ENCODE peak calls at places on chromosomes 2 and 18, in five cellular contexts. One of them, this sample, is unnamed.

GRCh38 chr2:62489162-62489561 is 16.8 kb downstream of the TMEM17 start:
- DNase-seq in psoas muscle: no peak
- DNase-seq in endodermal cell: no peak
- DNase-seq in spleen: no peak
- DNase-seq in osteoblast: peak; percentile 89
- DNase-seq in this sample: no peak

GRCh38 chr2:137168564-137168963 is 403.2 kb downstream of the THSD7B start:
- DNase-seq in psoas muscle: no peak
- DNase-seq in spleen: no peak
- DNase-seq in endodermal cell: no peak
- DNase-seq in osteoblast: no peak
- DNase-seq in this sample: no peak

GRCh38 chr2:203898697-203899096 is 31.1 kb downstream of the CTLA4 start:
- DNase-seq in spleen: no peak
- DNase-seq in endodermal cell: no peak
- DNase-seq in osteoblast: no peak
- DNase-seq in psoas muscle: no peak
- DNase-seq in this sample: no peak

GRCh38 chr2:236862961-236863728 is 222.5 kb upstream of the COPS8 start:
- DNase-seq in psoas muscle: no peak
- DNase-seq in osteoblast: peak; percentile 84
- DNase-seq in spleen: no peak
- DNase-seq in endodermal cell: no peak
- DNase-seq in this sample: no peak

GRCh38 chr2:161676902-161677496 is 52.8 kb downstream of the SLC4A10 start:
- DNase-seq in endodermal cell: peak; percentile 45
- DNase-seq in osteoblast: no peak
- DNase-seq in spleen: no peak
- DNase-seq in psoas muscle: no peak
- DNase-seq in this sample: no peak

GRCh38 chr2:70344195-70344594 is 42.3 kb upstream of the FAM136A start:
- DNase-seq in endodermal cell: no peak
- DNase-seq in osteoblast: peak; percentile 60
- DNase-seq in spleen: no peak
- DNase-seq in psoas muscle: no peak
- DNase-seq in this sample: no peak

GRCh38 chr2:226894752-226895151 is 58.9 kb downstream of the RHBDD1 start:
- DNase-seq in psoas muscle: no peak
- DNase-seq in osteoblast: no peak
- DNase-seq in spleen: no peak
- DNase-seq in endodermal cell: no peak
- DNase-seq in this sample: no peak

GRCh38 chr2:27446057-27446456 is 3.9 kb downstream of the KRTCAP3 start:
- DNase-seq in spleen: no peak
- DNase-seq in psoas muscle: no peak
- DNase-seq in osteoblast: peak; percentile 66
- DNase-seq in endodermal cell: no peak
- DNase-seq in this sample: peak; percentile 71

GRCh38 chr2:172572981-172573380 is 17.1 kb downstream of the PDK1 start:
- DNase-seq in osteoblast: no peak
- DNase-seq in spleen: no peak
- DNase-seq in endodermal cell: no peak
- DNase-seq in psoas muscle: no peak
- DNase-seq in this sample: no peak

GRCh38 chr2:239715606-239716005 is 309.5 kb downstream of the NDUFA10 start:
- DNase-seq in osteoblast: no peak
- DNase-seq in spleen: peak; percentile 54
- DNase-seq in psoas muscle: no peak
- DNase-seq in endodermal cell: peak; percentile 23
- DNase-seq in this sample: peak; percentile 48

DNA sequence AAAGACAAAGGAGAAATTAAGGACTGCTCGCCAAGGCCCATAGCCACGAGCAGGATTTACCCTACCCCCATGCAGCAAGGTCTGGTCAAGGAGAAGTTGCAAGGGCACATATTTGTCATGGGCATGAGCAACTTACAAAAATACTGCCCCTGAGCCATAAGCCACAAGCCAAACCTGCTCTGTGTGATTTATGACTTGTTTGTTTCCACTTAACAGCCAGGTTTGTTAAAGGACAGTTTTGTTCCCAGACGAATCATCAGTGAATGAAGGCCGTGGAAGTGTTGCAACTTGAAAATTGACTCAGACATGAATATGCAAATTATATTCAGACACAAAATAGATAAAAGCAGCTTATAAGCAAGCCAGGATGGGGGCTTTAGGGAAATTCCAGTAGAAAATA is 31.3 kb upstream of the EVA1A start:
- DNase-seq in endodermal cell: no peak
- DNase-seq in psoas muscle: no peak
- DNase-seq in osteoblast: peak; percentile 70
- DNase-seq in spleen: no peak
- DNase-seq in this sample: no peak
- H3K4me1 ChIP-seq in endodermal cell: no peaks in the 10 kb centered on the region
- H3K4me1 ChIP-seq in psoas muscle: no peaks in the 10 kb centered on the region
- H3K4me1 ChIP-seq in osteoblast: peaks cover 78% of the 10 kb centered on the region
- H3K4me1 ChIP-seq in spleen: no peaks in the 10 kb centered on the region
- H3K4me1 ChIP-seq in this sample: no peaks in the 10 kb centered on the region

DNA sequence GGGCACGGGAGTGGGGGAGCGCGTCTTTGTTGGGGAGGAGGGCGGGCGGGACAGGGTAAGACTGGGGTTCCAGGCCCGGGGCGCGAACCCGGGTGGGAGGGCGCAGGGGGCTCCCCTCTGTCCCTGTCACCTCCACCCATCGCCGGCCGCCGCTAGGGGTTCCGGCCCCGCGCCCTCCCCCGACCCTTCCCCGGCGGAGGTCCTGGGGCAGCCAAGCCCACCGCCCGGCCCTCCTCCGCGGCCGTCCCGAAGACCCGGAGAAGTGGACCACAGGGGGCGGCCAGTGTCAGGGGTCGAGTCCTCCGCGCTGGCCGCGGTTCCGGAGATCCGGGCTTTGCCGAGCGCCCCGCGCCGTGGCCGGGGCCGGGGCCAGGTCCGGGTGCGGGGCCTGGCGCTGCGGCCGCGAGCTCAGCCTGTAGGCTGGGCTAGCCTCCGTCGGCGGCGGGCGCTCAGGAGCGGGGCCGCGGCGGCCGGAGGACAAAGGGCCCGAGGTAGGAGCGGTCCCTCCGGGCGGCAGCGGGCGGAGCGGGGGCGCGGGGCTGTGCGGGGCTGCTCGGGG is 16.6 kb upstream of the E2F6 start:
- DNase-seq in osteoblast: peak; percentile 85
- DNase-seq in psoas muscle: peak; percentile 67
- DNase-seq in endodermal cell: peak; percentile 94
- DNase-seq in spleen: no peak
- DNase-seq in this sample: no peak
- H3K4me3 ChIP-seq in osteoblast: peak overlapping the region; percentile 53
- H3K4me3 ChIP-seq in psoas muscle: peak overlapping the region; percentile 72
- H3K4me3 ChIP-seq in endodermal cell: peak overlapping the region; percentile 89
- H3K4me3 ChIP-seq in spleen: peak overlapping the region; percentile 27
- H3K4me3 ChIP-seq in this sample: peak overlapping the region; percentile 28

GRCh38 chr18:51522338-51522737 is 324.9 kb upstream of the MEX3C start:
- DNase-seq in spleen: no peak
- DNase-seq in psoas muscle: no peak
- DNase-seq in osteoblast: no peak
- DNase-seq in endodermal cell: peak; percentile 82
- DNase-seq in this sample: no peak

GRCh38 chr18:51516478-51517038 is 319.1 kb upstream of the MEX3C start:
- DNase-seq in spleen: no peak
- DNase-seq in psoas muscle: no peak
- DNase-seq in osteoblast: no peak
- DNase-seq in endodermal cell: no peak
- DNase-seq in this sample: no peak

GRCh38 chr18:51520676-51521180 is 323.2 kb upstream of the MEX3C start:
- DNase-seq in endodermal cell: no peak
- DNase-seq in spleen: no peak
- DNase-seq in psoas muscle: no peak
- DNase-seq in osteoblast: no peak
- DNase-seq in this sample: no peak

GRCh38 chr18:51522821-51523220 is 325.3 kb upstream of the MEX3C start:
- DNase-seq in psoas muscle: no peak
- DNase-seq in osteoblast: no peak
- DNase-seq in endodermal cell: no peak
- DNase-seq in spleen: no peak
- DNase-seq in this sample: no peak

GRCh38 chr18:51519571-51519970 is 322.1 kb upstream of the MEX3C start:
- DNase-seq in spleen: no peak
- DNase-seq in osteoblast: no peak
- DNase-seq in endodermal cell: no peak
- DNase-seq in psoas muscle: no peak
- DNase-seq in this sample: no peak
- H3K4me1 ChIP-seq in spleen: no peaks in the 10 kb centered on the region
- H3K4me1 ChIP-seq in osteoblast: no peaks in the 10 kb centered on the region
- H3K4me1 ChIP-seq in endodermal cell: no peaks in the 10 kb centered on the region
- H3K4me1 ChIP-seq in psoas muscle: no peaks in the 10 kb centered on the region
- H3K4me1 ChIP-seq in this sample: no peaks in the 10 kb centered on the region

DNA sequence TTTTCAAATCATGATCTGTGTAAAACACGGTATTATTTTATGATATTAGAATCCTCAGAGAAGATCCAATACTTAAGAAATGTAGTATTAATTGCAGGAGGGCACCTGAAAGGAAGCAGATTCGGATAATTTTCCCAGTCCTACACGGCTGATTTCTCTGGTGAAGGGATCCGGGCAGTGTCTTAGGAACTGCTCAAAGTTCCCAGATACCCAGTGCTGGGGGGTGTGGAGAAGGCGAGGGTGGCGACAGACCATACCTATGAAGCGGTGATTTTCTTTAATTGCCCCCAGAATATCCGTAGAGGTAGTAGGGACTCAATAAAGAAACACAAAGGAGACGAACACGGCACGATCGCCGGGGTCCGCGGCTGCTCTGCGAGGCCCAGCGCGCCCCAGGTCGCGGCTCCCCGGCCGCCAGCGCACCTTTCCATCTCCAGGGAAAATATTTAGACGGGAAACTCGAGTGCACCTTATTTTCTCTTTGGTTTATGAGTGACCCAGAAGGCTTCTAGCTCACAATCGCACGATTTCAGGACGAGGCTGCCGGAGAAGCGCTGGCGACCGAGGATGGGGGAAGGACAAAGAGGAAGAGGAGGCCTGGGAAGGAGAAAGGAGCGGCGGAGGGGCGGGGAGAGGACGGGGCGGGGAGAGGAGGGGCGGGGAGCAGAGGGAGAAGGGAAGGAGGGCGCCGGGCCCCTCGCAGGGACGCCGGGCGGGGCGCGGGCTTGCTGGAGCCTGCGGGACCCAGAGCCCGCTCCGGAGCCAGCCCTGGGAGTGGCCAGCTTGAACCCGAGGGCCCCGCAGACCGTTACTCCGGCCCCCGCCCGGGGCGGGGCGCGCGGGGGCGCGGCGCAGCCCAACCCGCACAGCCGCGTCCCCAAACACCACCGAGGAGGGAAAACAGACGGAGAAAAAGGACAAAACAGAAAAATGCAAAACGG is 1.2 kb upstream of the SOX11 start:
- DNase-seq in endodermal cell: peak; percentile 90
- DNase-seq in osteoblast: peak; percentile 67
- DNase-seq in spleen: no peak
- DNase-seq in psoas muscle: no peak
- DNase-seq in this sample: no peak
- H3K4me3 ChIP-seq in endodermal cell: peak overlapping the region; percentile 99
- H3K4me3 ChIP-seq in osteoblast: peak overlapping the region; percentile 33
- H3K4me3 ChIP-seq in spleen: peak overlapping the region; percentile 14
- H3K4me3 ChIP-seq in psoas muscle: peak overlapping the region; percentile 52
- H3K4me3 ChIP-seq in this sample: peak overlapping the region; percentile 21

GRCh38 chr2:113216321-113216720 is 42.5 kb downstream of the PSD4 start:
- DNase-seq in endodermal cell: no peak
- DNase-seq in osteoblast: peak; percentile 84
- DNase-seq in spleen: no peak
- DNase-seq in psoas muscle: no peak
- DNase-seq in this sample: no peak

GRCh38 chr2:113212245-113213060 is 38.7 kb downstream of the PSD4 start:
- DNase-seq in osteoblast: peak; percentile 50
- DNase-seq in spleen: no peak
- DNase-seq in endodermal cell: peak; percentile 48
- DNase-seq in psoas muscle: no peak
- DNase-seq in this sample: no peak

GRCh38 chr2:113211226-113212105 is 37.7 kb downstream of the PSD4 start:
- DNase-seq in endodermal cell: no peak
- DNase-seq in spleen: no peak
- DNase-seq in psoas muscle: no peak
- DNase-seq in osteoblast: peak; percentile 96
- DNase-seq in this sample: no peak

GRCh38 chr2:113213061-113213930 is 39.5 kb downstream of the PSD4 start:
- DNase-seq in psoas muscle: no peak
- DNase-seq in spleen: no peak
- DNase-seq in endodermal cell: peak; percentile 36
- DNase-seq in osteoblast: peak; percentile 63
- DNase-seq in this sample: no peak

GRCh38 chr2:113214141-113214540 is 40.4 kb downstream of the PSD4 start:
- DNase-seq in psoas muscle: no peak
- DNase-seq in endodermal cell: peak; percentile 42
- DNase-seq in spleen: no peak
- DNase-seq in osteoblast: peak; percentile 39
- DNase-seq in this sample: no peak
- H3K4me1 ChIP-seq in psoas muscle: peaks cover 1% of the 10 kb centered on the region
- H3K4me1 ChIP-seq in endodermal cell: peaks cover 10% of the 10 kb centered on the region
- H3K4me1 ChIP-seq in spleen: peaks cover 15% of the 10 kb centered on the region
- H3K4me1 ChIP-seq in osteoblast: peaks cover 32% of the 10 kb centered on the region
- H3K4me1 ChIP-seq in this sample: peaks cover 34% of the 10 kb centered on the region

GRCh38 chr18:36188912-36189311 is 1.6 kb downstream of the MOCOS start:
- DNase-seq in psoas muscle: no peak
- DNase-seq in endodermal cell: no peak
- DNase-seq in osteoblast: no peak
- DNase-seq in spleen: no peak
- DNase-seq in this sample: no peak
- H3K4me3 ChIP-seq in psoas muscle: no peak overlapping the region
- H3K4me3 ChIP-seq in endodermal cell: no peak overlapping the region
- H3K4me3 ChIP-seq in osteoblast: no peak overlapping the region
- H3K4me3 ChIP-seq in spleen: no peak overlapping the region
- H3K4me3 ChIP-seq in this sample: no peak overlapping the region

GRCh38 chr2:96870631-96871255 is 863 bp upstream of the SEMA4C start:
- DNase-seq in spleen: peak; percentile 88
- DNase-seq in psoas muscle: no peak
- DNase-seq in endodermal cell: no peak
- DNase-seq in osteoblast: peak; percentile 72
- DNase-seq in this sample: peak; percentile 79

GRCh38 chr2:96868555-96869280 is 1.2 kb downstream of the SEMA4C start:
- DNase-seq in osteoblast: peak; percentile 100
- DNase-seq in spleen: peak; percentile 92
- DNase-seq in endodermal cell: peak; percentile 93
- DNase-seq in psoas muscle: peak; percentile 94
- DNase-seq in this sample: peak; percentile 91

GRCh38 chr2:96867756-96868554 is 1.9 kb downstream of the SEMA4C start:
- DNase-seq in spleen: peak; percentile 81
- DNase-seq in endodermal cell: peak; percentile 63
- DNase-seq in psoas muscle: no peak
- DNase-seq in osteoblast: peak; percentile 94
- DNase-seq in this sample: no peak

GRCh38 chr2:96869824-96870630 is at the start of gene SEMA4C:
- DNase-seq in psoas muscle: peak; percentile 76
- DNase-seq in osteoblast: peak; percentile 93
- DNase-seq in endodermal cell: peak; percentile 84
- DNase-seq in spleen: peak; percentile 90
- DNase-seq in this sample: peak; percentile 84

GRCh38 chr2:96869281-96869823 is 528 bp downstream of the SEMA4C start:
- DNase-seq in psoas muscle: peak; percentile 87
- DNase-seq in spleen: peak; percentile 85
- DNase-seq in osteoblast: peak; percentile 97
- DNase-seq in endodermal cell: peak; percentile 83
- DNase-seq in this sample: peak; percentile 88
- H3K4me1 ChIP-seq in psoas muscle: peaks cover 22% of the 10 kb centered on the region
- H3K4me1 ChIP-seq in spleen: peaks cover 13% of the 10 kb centered on the region
- H3K4me1 ChIP-seq in osteoblast: peaks cover 32% of the 10 kb centered on the region
- H3K4me1 ChIP-seq in endodermal cell: peaks cover 16% of the 10 kb centered on the region
- H3K4me1 ChIP-seq in this sample: peaks cover 59% of the 10 kb centered on the region